ENCODE peak calls at places on chromosomes 7 and 10, in six cellular contexts. One of them, this sample, is unnamed.

GRCh38 chr7:76149847-76150691 is 51.6 kb upstream of the SRRM3 start:
- DNase-seq in cardiac fibroblast: no peak
- DNase-seq in esophagus squamous epithelium: no peak
- DNase-seq in AG10803: no peak
- DNase-seq in kidney: no peak
- DNase-seq in A673: no peak
- DNase-seq in this sample: no peak

GRCh38 chr10:125839176-125839575 is 15.8 kb downstream of the BCCIP start:
- DNase-seq in cardiac fibroblast: no peak
- DNase-seq in esophagus squamous epithelium: no peak
- DNase-seq in AG10803: no peak
- DNase-seq in kidney: no peak
- DNase-seq in A673: no peak
- DNase-seq in this sample: no peak

GRCh38 chr7:129804301-129805085 is 148.3 kb downstream of the UBE2H start:
- DNase-seq in cardiac fibroblast: no peak
- DNase-seq in esophagus squamous epithelium: no peak
- DNase-seq in AG10803: no peak
- DNase-seq in kidney: peak
- DNase-seq in A673: no peak
- DNase-seq in this sample: no peak

GRCh38 chr10:89869180-89869579 is 167.8 kb downstream of the KIF20B start:
- DNase-seq in cardiac fibroblast: peak
- DNase-seq in esophagus squamous epithelium: no peak
- DNase-seq in AG10803: no peak
- DNase-seq in kidney: no peak
- DNase-seq in A673: peak
- DNase-seq in this sample: no peak

GRCh38 chr7:69309601-69310000 is 288.7 kb upstream of the AUTS2 start:
- DNase-seq in cardiac fibroblast: no peak
- DNase-seq in esophagus squamous epithelium: no peak
- DNase-seq in AG10803: peak
- DNase-seq in kidney: no peak
- DNase-seq in A673: no peak
- DNase-seq in this sample: no peak

GRCh38 chr10:132448248-132448731 is 51.3 kb downstream of the PWWP2B start:
- DNase-seq in cardiac fibroblast: peak
- DNase-seq in esophagus squamous epithelium: no peak
- DNase-seq in AG10803: peak
- DNase-seq in kidney: peak
- DNase-seq in A673: peak
- DNase-seq in this sample: no peak

GRCh38 chr7:116807011-116807560 is 55.3 kb upstream of the CAPZA2 start:
- DNase-seq in cardiac fibroblast: no peak
- DNase-seq in esophagus squamous epithelium: no peak
- DNase-seq in AG10803: no peak
- DNase-seq in kidney: no peak
- DNase-seq in A673: no peak
- DNase-seq in this sample: no peak

GRCh38 chr10:57628592-57629284 is 639.0 kb downstream of the IPMK start:
- DNase-seq in cardiac fibroblast: no peak
- DNase-seq in esophagus squamous epithelium: no peak
- DNase-seq in AG10803: no peak
- DNase-seq in kidney: no peak
- DNase-seq in A673: no peak
- DNase-seq in this sample: no peak

GRCh38 chr10:33291053-33291592 is 43.3 kb downstream of the NRP1 start:
- DNase-seq in cardiac fibroblast: peak
- DNase-seq in esophagus squamous epithelium: no peak
- DNase-seq in AG10803: peak
- DNase-seq in kidney: no peak
- DNase-seq in A673: peak
- DNase-seq in this sample: peak

GRCh38 chr7:141663081-141663510 is 38.9 kb downstream of the DENND11 start:
- DNase-seq in cardiac fibroblast: peak
- DNase-seq in esophagus squamous epithelium: no peak
- DNase-seq in AG10803: no peak
- DNase-seq in kidney: peak
- DNase-seq in A673: no peak
- DNase-seq in this sample: no peak

GRCh38 chr7:93882481-93882880 is 8.1 kb downstream of the TFPI2 start:
- DNase-seq in cardiac fibroblast: no peak
- DNase-seq in esophagus squamous epithelium: no peak
- DNase-seq in AG10803: no peak
- DNase-seq in kidney: no peak
- DNase-seq in A673: no peak
- DNase-seq in this sample: no peak

DNA sequence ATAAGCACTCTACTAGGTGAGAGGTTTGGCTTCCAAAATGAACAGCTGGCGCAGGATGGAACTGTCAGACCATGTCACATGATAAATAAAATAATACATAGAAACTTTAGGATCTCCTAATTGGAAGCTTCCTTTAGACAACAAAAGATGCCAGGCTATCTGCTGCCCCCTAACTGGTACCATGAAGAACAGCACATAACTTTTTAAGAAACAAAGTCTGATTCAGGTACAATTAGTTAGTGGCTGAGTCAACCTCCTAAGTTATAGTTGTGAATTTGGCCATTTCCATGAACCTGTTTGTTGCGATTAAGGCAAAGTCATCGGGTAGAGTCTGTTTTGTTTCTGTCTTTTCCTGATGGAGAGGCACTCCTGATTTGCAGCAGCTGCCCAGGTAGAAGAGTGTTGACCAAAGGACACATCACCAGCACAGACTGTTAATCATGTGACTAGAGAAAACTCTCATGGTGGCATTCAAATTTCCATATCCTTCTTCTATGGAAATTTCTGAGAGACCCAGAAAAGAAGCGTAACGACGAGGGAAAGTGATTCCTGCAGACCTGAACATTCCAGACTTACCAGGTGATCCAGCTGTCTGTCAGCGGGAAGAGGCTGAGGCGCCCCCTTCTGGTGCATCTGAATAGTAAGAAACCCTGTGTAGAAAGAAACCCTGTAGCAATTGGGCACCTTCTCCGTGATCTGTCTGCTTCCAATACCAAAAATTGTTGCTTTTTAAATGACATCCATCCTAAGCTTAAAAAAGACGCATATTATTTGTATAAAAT is 8.6 kb upstream of the INHBA start:
- DNase-seq in cardiac fibroblast: peak
- DNase-seq in esophagus squamous epithelium: no peak
- DNase-seq in AG10803: no peak
- DNase-seq in kidney: no peak
- DNase-seq in A673: peak
- DNase-seq in this sample: no peak
- TF ChIP-seq CTCF in cardiac fibroblast: peak
- TF ChIP-seq CTCF in esophagus squamous epithelium: peak
- TF ChIP-seq CTCF in AG10803: peak
- TF ChIP-seq CTCF in kidney: peak
- TF ChIP-seq CTCF in A673: peak
- TF ChIP-seq CTCF in this sample: peak

DNA sequence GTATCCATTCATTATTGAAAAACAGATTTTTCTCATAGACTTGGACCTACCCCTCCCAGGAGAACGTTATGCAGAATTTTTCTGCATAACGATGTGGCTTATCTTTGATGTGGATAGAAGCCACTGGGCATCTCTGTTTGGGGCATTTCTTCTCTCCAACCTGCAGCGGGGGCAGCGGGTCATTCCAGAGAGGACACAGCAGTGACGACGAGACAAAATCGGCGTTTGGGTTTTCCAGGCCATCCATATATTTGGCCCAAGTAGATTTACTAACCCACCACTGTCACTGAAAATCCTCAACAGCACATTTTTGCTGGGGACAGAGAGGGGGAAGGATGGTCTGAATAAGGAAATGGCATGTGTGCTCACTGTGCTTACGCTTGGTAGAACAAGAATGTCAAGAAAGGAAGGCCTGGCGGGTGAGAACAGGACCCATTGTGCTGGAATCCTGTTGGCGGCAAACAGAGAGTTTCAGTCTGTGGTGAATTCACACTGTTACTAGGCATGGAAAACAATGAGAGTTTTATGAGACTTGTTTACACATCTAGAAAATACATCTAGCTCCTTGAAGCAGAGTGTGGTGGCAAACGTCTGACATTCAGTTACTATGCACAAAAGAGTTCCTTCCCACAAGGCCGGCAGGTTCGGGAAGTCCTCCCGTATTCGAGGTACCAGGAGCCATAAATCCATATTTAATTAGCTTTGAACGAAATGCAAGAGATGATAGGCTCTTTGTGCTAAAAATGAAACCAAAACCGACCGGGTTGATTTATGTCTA is 299.5 kb upstream of the PITRM1 start:
- DNase-seq in cardiac fibroblast: no peak
- DNase-seq in esophagus squamous epithelium: no peak
- DNase-seq in AG10803: peak
- DNase-seq in kidney: no peak
- DNase-seq in A673: peak
- DNase-seq in this sample: no peak
- H3K4me3 ChIP-seq in cardiac fibroblast: no peak
- H3K4me3 ChIP-seq in esophagus squamous epithelium: peak
- H3K4me3 ChIP-seq in AG10803: peak
- H3K4me3 ChIP-seq in kidney: peak
- H3K4me3 ChIP-seq in A673: peak
- H3K4me3 ChIP-seq in this sample: no peak

GRCh38 chr7:5528071-5528814 is 104.6 kb upstream of the TNRC18 start:
- DNase-seq in cardiac fibroblast: peak
- DNase-seq in esophagus squamous epithelium: no peak
- DNase-seq in AG10803: peak
- DNase-seq in kidney: peak
- DNase-seq in A673: peak
- DNase-seq in this sample: no peak

GRCh38 chr7:5528815-5529442 is 105.3 kb upstream of the TNRC18 start:
- DNase-seq in cardiac fibroblast: no peak
- DNase-seq in esophagus squamous epithelium: no peak
- DNase-seq in AG10803: no peak
- DNase-seq in kidney: no peak
- DNase-seq in A673: no peak
- DNase-seq in this sample: no peak

GRCh38 chr7:5523052-5523711 is 99.5 kb upstream of the TNRC18 start:
- DNase-seq in cardiac fibroblast: peak
- DNase-seq in esophagus squamous epithelium: no peak
- DNase-seq in AG10803: peak
- DNase-seq in kidney: no peak
- DNase-seq in A673: peak
- DNase-seq in this sample: no peak

GRCh38 chr7:5525271-5526189 is 101.9 kb upstream of the TNRC18 start:
- DNase-seq in cardiac fibroblast: peak
- DNase-seq in esophagus squamous epithelium: no peak
- DNase-seq in AG10803: peak
- DNase-seq in kidney: no peak
- DNase-seq in A673: peak
- DNase-seq in this sample: no peak

GRCh38 chr7:5526190-5527037 is 102.8 kb upstream of the TNRC18 start:
- DNase-seq in cardiac fibroblast: peak
- DNase-seq in esophagus squamous epithelium: no peak
- DNase-seq in AG10803: peak
- DNase-seq in kidney: no peak
- DNase-seq in A673: no peak
- DNase-seq in this sample: no peak
- TF ChIP-seq CTCF in cardiac fibroblast: no peak
- TF ChIP-seq CTCF in esophagus squamous epithelium: peak
- TF ChIP-seq CTCF in AG10803: peak
- TF ChIP-seq CTCF in kidney: no peak
- TF ChIP-seq CTCF in A673: no peak
- TF ChIP-seq CTCF in this sample: no peak

GRCh38 chr7:111409714-111410422 is 152.4 kb downstream of the IMMP2L start:
- DNase-seq in cardiac fibroblast: peak
- DNase-seq in esophagus squamous epithelium: no peak
- DNase-seq in AG10803: peak
- DNase-seq in kidney: no peak
- DNase-seq in A673: no peak
- DNase-seq in this sample: peak
- H3K4me3 ChIP-seq in cardiac fibroblast: no peak
- H3K4me3 ChIP-seq in esophagus squamous epithelium: no peak
- H3K4me3 ChIP-seq in AG10803: no peak
- H3K4me3 ChIP-seq in kidney: no peak
- H3K4me3 ChIP-seq in A673: no peak
- H3K4me3 ChIP-seq in this sample: no peak

GRCh38 chr7:143381427-143382125 is 431 bp downstream of the ZYX start:
- DNase-seq in cardiac fibroblast: peak
- DNase-seq in esophagus squamous epithelium: no peak
- DNase-seq in AG10803: peak
- DNase-seq in kidney: peak
- DNase-seq in A673: peak
- DNase-seq in this sample: peak

GRCh38 chr7:143382126-143382790 is 1.1 kb downstream of the ZYX start:
- DNase-seq in cardiac fibroblast: no peak
- DNase-seq in esophagus squamous epithelium: no peak
- DNase-seq in AG10803: no peak
- DNase-seq in kidney: peak
- DNase-seq in A673: peak
- DNase-seq in this sample: no peak

GRCh38 chr7:143380646-143381426 is at the start of gene ZYX:
- DNase-seq in cardiac fibroblast: peak
- DNase-seq in esophagus squamous epithelium: peak
- DNase-seq in AG10803: peak
- DNase-seq in kidney: peak
- DNase-seq in A673: peak
- DNase-seq in this sample: peak

GRCh38 chr7:143379607-143380263 is 1.4 kb upstream of the ZYX start:
- DNase-seq in cardiac fibroblast: no peak
- DNase-seq in esophagus squamous epithelium: no peak
- DNase-seq in AG10803: no peak
- DNase-seq in kidney: peak
- DNase-seq in A673: no peak
- DNase-seq in this sample: no peak

GRCh38 chr7:143380264-143380645 is 890 bp upstream of the ZYX start:
- DNase-seq in cardiac fibroblast: peak
- DNase-seq in esophagus squamous epithelium: peak
- DNase-seq in AG10803: peak
- DNase-seq in kidney: peak
- DNase-seq in A673: peak
- DNase-seq in this sample: peak
- TF ChIP-seq CTCF in cardiac fibroblast: peak
- TF ChIP-seq CTCF in esophagus squamous epithelium: peak
- TF ChIP-seq CTCF in AG10803: peak
- TF ChIP-seq CTCF in kidney: peak
- TF ChIP-seq CTCF in A673: peak
- TF ChIP-seq CTCF in this sample: peak

GRCh38 chr10:88582806-88583583 is at the start of gene RNLS:
- DNase-seq in cardiac fibroblast: peak
- DNase-seq in esophagus squamous epithelium: peak
- DNase-seq in AG10803: peak
- DNase-seq in kidney: peak
- DNase-seq in A673: peak
- DNase-seq in this sample: no peak
- H3K4me3 ChIP-seq in cardiac fibroblast: peak
- H3K4me3 ChIP-seq in esophagus squamous epithelium: peak
- H3K4me3 ChIP-seq in AG10803: peak
- H3K4me3 ChIP-seq in kidney: peak
- H3K4me3 ChIP-seq in A673: peak
- H3K4me3 ChIP-seq in this sample: peak